ENCODE peak calls at places on chromosome 16, in four cellular contexts. S is ecto neural progenitor cell; Z is lower lobe of right lung; T is activated naive CD8-positive, alpha-beta T cell treated with anti-CD3 and anti-CD28 coated beads for 36 hours. C is an unnamed sample.

GRCh38 chr16:3880623-3881498 is at the start of gene CREBBP:
- DNase-seq in S (peak), Z (peak), T (peak), C (peak)

GRCh38 chr16:89040391-89040790 is 53.3 kb upstream of the ACSF3 start:
- DNase-seq in Z (peak), T (no peak), S (no peak), C (no peak)

GRCh38 chr16:54325616-54326265 is 39.2 kb upstream of the IRX3 start:
- DNase-seq in Z (no peak), T (no peak), S (no peak), C (no peak)

GRCh38 chr16:15932939-15933338 is 16.5 kb upstream of the ABCC1 start:
- DNase-seq in T (no peak), Z (no peak), S (no peak), C (no peak)

GRCh38 chr16:29912087-29912486 is 11.8 kb downstream of the ASPHD1 start:
- DNase-seq in S (no peak), Z (no peak), T (no peak), C (no peak)

GRCh38 chr16:10989494-10989893 is 45.1 kb downstream of the CLEC16A start:
- DNase-seq in T (no peak), Z (no peak), S (no peak), C (no peak)

GRCh38 chr16:3036726-3037315 is at the start of gene BICDL2:
- DNase-seq in T (no peak), Z (peak), S (no peak), C (no peak)

GRCh38 chr16:71811261-71811803 is 2.7 kb upstream of the AP1G1 start:
- DNase-seq in S (no peak), T (no peak), Z (no peak), C (no peak)

GRCh38 chr16:86513471-86514277 is 3.3 kb downstream of the FOXF1 start:
- DNase-seq in T (no peak), Z (no peak), S (no peak), C (no peak)

GRCh38 chr16:46830902-46831647 is at the start of gene C16orf87:
- DNase-seq in T (peak), S (peak), Z (peak), C (peak)

GRCh38 chr16:9297437-9298113 is 206.1 kb downstream of the HAPSTR1 start:
- DNase-seq in T (peak), Z (no peak), S (peak), C (no peak)

GRCh38 chr16:70746040-70746707 is 54.8 kb downstream of the VAC14 start:
- DNase-seq in S (no peak), Z (peak), T (no peak), C (no peak)

GRCh38 chr16:84643677-84644076 is 4.6 kb upstream of the KLHL36 start:
- DNase-seq in S (no peak), T (no peak), Z (no peak), C (no peak)

GRCh38 chr16:50093607-50094570 is 28.1 kb downstream of the HEATR3 start:
- DNase-seq in Z (peak), T (no peak), S (no peak), C (no peak)

GRCh38 chr16:27902551-27902950 is 161.0 kb downstream of the GSG1L start:
- DNase-seq in T (no peak), Z (no peak), S (no peak), C (no peak)

GRCh38 chr16:86532526-86532815 is 22.1 kb downstream of the FOXF1 start:
- DNase-seq in S (no peak), T (no peak), Z (no peak), C (no peak)

GRCh38 chr16:87698241-87698640 is 67.5 kb downstream of the KLHDC4 start:
- DNase-seq in Z (no peak), T (no peak), S (no peak), C (no peak)

GRCh38 chr16:55760665-55761035 is 72.2 kb downstream of the CES1 start:
- DNase-seq in T (no peak), Z (peak), S (peak), C (no peak)

GRCh38 chr16:68744744-68745280 is 7.7 kb downstream of the CDH1 start:
- DNase-seq in Z (peak), S (no peak), T (no peak), C (no peak)

GRCh38 chr16:86298166-86299131 is 211.9 kb upstream of the FOXF1 start:
- DNase-seq in Z (no peak), S (no peak), T (no peak), C (no peak)

GRCh38 chr16:67339453-67339852 is 12.8 kb downstream of the LRRC36 start:
- DNase-seq in S (no peak), Z (no peak), T (no peak), C (no peak)

GRCh38 chr16:20327444-20328041 is at the start of gene GP2:
- DNase-seq in Z (no peak), T (no peak), S (no peak), C (no peak)

GRCh38 chr16:69351309-69352027 is at the start of gene TMED6:
- DNase-seq in Z (no peak), T (no peak), S (no peak), C (no peak)

GRCh38 chr16:73176577-73177013 is 128.7 kb upstream of the ZFHX3 start:
- DNase-seq in S (no peak), Z (no peak), T (no peak), C (no peak)

GRCh38 chr16:5416013-5416412 is 318.4 kb upstream of the EEF2KMT start:
- DNase-seq in Z (no peak), S (no peak), T (no peak), C (no peak)

GRCh38 chr16:61812251-61812650 is 224.0 kb downstream of the CDH8 start:
- DNase-seq in Z (no peak), T (no peak), S (no peak), C (no peak)

GRCh38 chr16:999677-1000076 is 18.1 kb downstream of the SOX8 start:
- DNase-seq in T (no peak), S (no peak), Z (no peak), C (no peak)

GRCh38 chr16:50301626-50302471 is 35.5 kb downstream of the ADCY7 start:
- DNase-seq in Z (peak), T (no peak), S (peak), C (peak)

GRCh38 chr16:10490141-10490540 is 90.3 kb downstream of the EMP2 start:
- DNase-seq in S (no peak), T (no peak), Z (no peak), C (no peak)

GRCh38 chr16:79845006-79845733 is 244.6 kb upstream of the MAF start:
- DNase-seq in Z (no peak), T (no peak), S (no peak), C (no peak)

GRCh38 chr16:72664122-72664479 is 383.8 kb downstream of the ZFHX3 start:
- DNase-seq in T (no peak), S (peak), Z (no peak), C (no peak)

GRCh38 chr16:50585331-50585776 is 37.2 kb downstream of the NKD1 start:
- DNase-seq in Z (peak), T (no peak), S (no peak), C (no peak)

GRCh38 chr16:13779676-13780075 is 140.3 kb upstream of the ERCC4 start:
- DNase-seq in Z (no peak), T (no peak), S (no peak), C (no peak)

GRCh38 chr16:87740441-87740840 is 25.3 kb downstream of the KLHDC4 start:
- DNase-seq in T (no peak), S (no peak), Z (no peak), C (no peak)

GRCh38 chr16:15502041-15502725 is 67.8 kb downstream of the BMERB1 start:
- DNase-seq in T (no peak), Z (no peak), S (no peak), C (no peak)

GRCh38 chr16:69093974-69094373 is 11.5 kb upstream of the HAS3 start:
- DNase-seq in S (no peak), Z (no peak), T (no peak), C (no peak)

C was measured in osteocyte.